ENCODE peak calls at places on chromosomes 12 and 14, in four cellular contexts. One of them, this sample, is unnamed.

GRCh38 chr14:105064721-105065143 is 498 bp downstream of the GPR132 start:
- DNase-seq in stimulated activated CD8-positive, alpha-beta memory T cell treated with anti-CD3 and anti-CD28 coated beads, Interleukin-7, amount 100 ng/mL, for 4 hours: no peak
- DNase-seq in NCI-H345: no peak
- DNase-seq in NCI-H1930: no peak
- DNase-seq in this sample: peak; percentile 13

GRCh38 chr12:84276215-84276614 is 636.4 kb downstream of the SLC6A15 start:
- DNase-seq in NCI-H1930: no peak
- DNase-seq in stimulated activated CD8-positive, alpha-beta memory T cell treated with anti-CD3 and anti-CD28 coated beads, Interleukin-7, amount 100 ng/mL, for 4 hours: no peak
- DNase-seq in NCI-H345: no peak
- DNase-seq in this sample: no peak

GRCh38 chr12:57906821-57907220 is 34.5 kb upstream of the ATP23 start:
- DNase-seq in NCI-H1930: no peak
- DNase-seq in NCI-H345: no peak
- DNase-seq in stimulated activated CD8-positive, alpha-beta memory T cell treated with anti-CD3 and anti-CD28 coated beads, Interleukin-7, amount 100 ng/mL, for 4 hours: no peak
- DNase-seq in this sample: no peak

GRCh38 chr14:72780771-72781170 is 113.1 kb downstream of the DPF3 start:
- DNase-seq in NCI-H345: no peak
- DNase-seq in stimulated activated CD8-positive, alpha-beta memory T cell treated with anti-CD3 and anti-CD28 coated beads, Interleukin-7, amount 100 ng/mL, for 4 hours: no peak
- DNase-seq in NCI-H1930: no peak
- DNase-seq in this sample: no peak

GRCh38 chr14:99899578-99900178 is 106.5 kb downstream of the EML1 start:
- DNase-seq in NCI-H1930: no peak
- DNase-seq in stimulated activated CD8-positive, alpha-beta memory T cell treated with anti-CD3 and anti-CD28 coated beads, Interleukin-7, amount 100 ng/mL, for 4 hours: no peak
- DNase-seq in NCI-H345: no peak
- DNase-seq in this sample: no peak

GRCh38 chr14:78448483-78449094 is 278.4 kb downstream of the NRXN3 start:
- DNase-seq in NCI-H1930: peak; percentile 28
- DNase-seq in stimulated activated CD8-positive, alpha-beta memory T cell treated with anti-CD3 and anti-CD28 coated beads, Interleukin-7, amount 100 ng/mL, for 4 hours: no peak
- DNase-seq in NCI-H345: peak; percentile 59
- DNase-seq in this sample: no peak

GRCh38 chr14:72608391-72609204 is 285.3 kb downstream of the DPF3 start:
- DNase-seq in NCI-H1930: no peak
- DNase-seq in NCI-H345: no peak
- DNase-seq in stimulated activated CD8-positive, alpha-beta memory T cell treated with anti-CD3 and anti-CD28 coated beads, Interleukin-7, amount 100 ng/mL, for 4 hours: no peak
- DNase-seq in this sample: no peak

GRCh38 chr12:4579305-4580097 is 17.5 kb downstream of the DYRK4 start:
- DNase-seq in NCI-H345: no peak
- DNase-seq in stimulated activated CD8-positive, alpha-beta memory T cell treated with anti-CD3 and anti-CD28 coated beads, Interleukin-7, amount 100 ng/mL, for 4 hours: no peak
- DNase-seq in NCI-H1930: no peak
- DNase-seq in this sample: no peak

GRCh38 chr12:116539905-116540482 is 19.2 kb upstream of the MAP1LC3B2 start:
- DNase-seq in NCI-H345: peak; percentile 72
- DNase-seq in NCI-H1930: no peak
- DNase-seq in stimulated activated CD8-positive, alpha-beta memory T cell treated with anti-CD3 and anti-CD28 coated beads, Interleukin-7, amount 100 ng/mL, for 4 hours: no peak
- DNase-seq in this sample: no peak

GRCh38 chr14:22558221-22558913 is 30.7 kb downstream of the DAD1 start:
- DNase-seq in NCI-H345: no peak
- DNase-seq in stimulated activated CD8-positive, alpha-beta memory T cell treated with anti-CD3 and anti-CD28 coated beads, Interleukin-7, amount 100 ng/mL, for 4 hours: peak; percentile 60
- DNase-seq in NCI-H1930: no peak
- DNase-seq in this sample: no peak